ENCODE peak calls at places on chromosomes 3 and 15, in nine cellular contexts. One of them, this sample, is unnamed.

GRCh38 chr15:53987480-53987879 is 9.2 kb downstream of the UNC13C start:
- DNase-seq in astrocyte of the spinal cord: no peak
- DNase-seq in left ventricle myocardium inferior: no peak
- DNase-seq in WTC11: no peak
- DNase-seq in GM13977: no peak
- DNase-seq in psoas muscle: no peak
- DNase-seq in WERI-Rb-1: no peak
- DNase-seq in mesothelial cell of epicardium: no peak
- DNase-seq in hepatocyte: no peak
- DNase-seq in this sample: no peak

GRCh38 chr15:75725021-75725718 is 12.5 kb upstream of the CSPG4 start:
- DNase-seq in astrocyte of the spinal cord: no peak
- DNase-seq in left ventricle myocardium inferior: no peak
- DNase-seq in WTC11: no peak
- DNase-seq in GM13977: peak
- DNase-seq in psoas muscle: no peak
- DNase-seq in WERI-Rb-1: no peak
- DNase-seq in mesothelial cell of epicardium: no peak
- DNase-seq in hepatocyte: no peak
- DNase-seq in this sample: peak

GRCh38 chr3:107543666-107544065 is 20.9 kb downstream of the BBX start:
- DNase-seq in astrocyte of the spinal cord: no peak
- DNase-seq in left ventricle myocardium inferior: no peak
- DNase-seq in WTC11: no peak
- DNase-seq in GM13977: no peak
- DNase-seq in psoas muscle: no peak
- DNase-seq in WERI-Rb-1: peak
- DNase-seq in mesothelial cell of epicardium: no peak
- DNase-seq in hepatocyte: no peak
- DNase-seq in this sample: no peak

GRCh38 chr15:94312946-94313345 is 81.6 kb downstream of the MCTP2 start:
- DNase-seq in astrocyte of the spinal cord: peak
- DNase-seq in left ventricle myocardium inferior: no peak
- DNase-seq in WTC11: no peak
- DNase-seq in GM13977: no peak
- DNase-seq in psoas muscle: no peak
- DNase-seq in WERI-Rb-1: no peak
- DNase-seq in mesothelial cell of epicardium: no peak
- DNase-seq in hepatocyte: no peak
- DNase-seq in this sample: no peak

GRCh38 chr15:101660005-101660404 is 7.8 kb upstream of the TM2D3 start:
- DNase-seq in astrocyte of the spinal cord: no peak
- DNase-seq in left ventricle myocardium inferior: no peak
- DNase-seq in WTC11: no peak
- DNase-seq in GM13977: no peak
- DNase-seq in psoas muscle: no peak
- DNase-seq in WERI-Rb-1: no peak
- DNase-seq in mesothelial cell of epicardium: no peak
- DNase-seq in hepatocyte: no peak
- DNase-seq in this sample: no peak

GRCh38 chr3:69080233-69080644 is at the start of gene UBA3:
- DNase-seq in astrocyte of the spinal cord: peak
- DNase-seq in left ventricle myocardium inferior: peak
- DNase-seq in WTC11: peak
- DNase-seq in GM13977: peak
- DNase-seq in psoas muscle: peak
- DNase-seq in WERI-Rb-1: peak
- DNase-seq in mesothelial cell of epicardium: peak
- DNase-seq in hepatocyte: peak
- DNase-seq in this sample: peak

GRCh38 chr3:7953449-7954015 is 548.1 kb upstream of the LMCD1 start:
- DNase-seq in astrocyte of the spinal cord: no peak
- DNase-seq in left ventricle myocardium inferior: no peak
- DNase-seq in WTC11: no peak
- DNase-seq in GM13977: no peak
- DNase-seq in psoas muscle: no peak
- DNase-seq in WERI-Rb-1: no peak
- DNase-seq in mesothelial cell of epicardium: no peak
- DNase-seq in hepatocyte: no peak
- DNase-seq in this sample: no peak

GRCh38 chr3:107675233-107675900 is 152.6 kb downstream of the BBX start:
- DNase-seq in astrocyte of the spinal cord: no peak
- DNase-seq in left ventricle myocardium inferior: no peak
- DNase-seq in WTC11: no peak
- DNase-seq in GM13977: no peak
- DNase-seq in psoas muscle: no peak
- DNase-seq in WERI-Rb-1: no peak
- DNase-seq in mesothelial cell of epicardium: no peak
- DNase-seq in hepatocyte: no peak
- DNase-seq in this sample: no peak

GRCh38 chr15:45126535-45127158 is 3.0 kb downstream of the DUOXA1 start:
- DNase-seq in astrocyte of the spinal cord: no peak
- DNase-seq in left ventricle myocardium inferior: no peak
- DNase-seq in WTC11: no peak
- DNase-seq in GM13977: no peak
- DNase-seq in psoas muscle: no peak
- DNase-seq in WERI-Rb-1: peak
- DNase-seq in mesothelial cell of epicardium: no peak
- DNase-seq in hepatocyte: no peak
- DNase-seq in this sample: no peak

GRCh38 chr15:24862726-24863521 is 91.9 kb upstream of the SNRPN start:
- DNase-seq in astrocyte of the spinal cord: peak
- DNase-seq in left ventricle myocardium inferior: no peak
- DNase-seq in WTC11: no peak
- DNase-seq in GM13977: no peak
- DNase-seq in psoas muscle: no peak
- DNase-seq in WERI-Rb-1: no peak
- DNase-seq in mesothelial cell of epicardium: no peak
- DNase-seq in hepatocyte: no peak
- DNase-seq in this sample: no peak

GRCh38 chr3:186107148-186108105 is 1.5 kb downstream of the ETV5 start:
- DNase-seq in astrocyte of the spinal cord: peak
- DNase-seq in left ventricle myocardium inferior: peak
- DNase-seq in WTC11: peak
- DNase-seq in GM13977: peak
- DNase-seq in psoas muscle: peak
- DNase-seq in WERI-Rb-1: peak
- DNase-seq in mesothelial cell of epicardium: peak
- DNase-seq in hepatocyte: peak
- DNase-seq in this sample: peak

GRCh38 chr3:14525685-14526631 is 14.2 kb downstream of the GRIP2 start:
- DNase-seq in astrocyte of the spinal cord: no peak
- DNase-seq in left ventricle myocardium inferior: no peak
- DNase-seq in WTC11: no peak
- DNase-seq in GM13977: no peak
- DNase-seq in psoas muscle: no peak
- DNase-seq in WERI-Rb-1: no peak
- DNase-seq in mesothelial cell of epicardium: no peak
- DNase-seq in hepatocyte: peak
- DNase-seq in this sample: no peak

GRCh38 chr3:14664170-14664569 is 10.8 kb upstream of the C3orf20 start:
- DNase-seq in astrocyte of the spinal cord: no peak
- DNase-seq in left ventricle myocardium inferior: no peak
- DNase-seq in WTC11: no peak
- DNase-seq in GM13977: no peak
- DNase-seq in psoas muscle: no peak
- DNase-seq in WERI-Rb-1: no peak
- DNase-seq in mesothelial cell of epicardium: no peak
- DNase-seq in hepatocyte: no peak
- DNase-seq in this sample: no peak

GRCh38 chr3:133487920-133488540 is 85.5 kb upstream of the CDV3 start:
- DNase-seq in astrocyte of the spinal cord: no peak
- DNase-seq in left ventricle myocardium inferior: no peak
- DNase-seq in WTC11: peak
- DNase-seq in GM13977: no peak
- DNase-seq in psoas muscle: no peak
- DNase-seq in WERI-Rb-1: peak
- DNase-seq in mesothelial cell of epicardium: no peak
- DNase-seq in hepatocyte: peak
- DNase-seq in this sample: no peak

GRCh38 chr15:99436472-99437314 is 129.1 kb upstream of the MEF2A start:
- DNase-seq in astrocyte of the spinal cord: no peak
- DNase-seq in left ventricle myocardium inferior: no peak
- DNase-seq in WTC11: no peak
- DNase-seq in GM13977: no peak
- DNase-seq in psoas muscle: no peak
- DNase-seq in WERI-Rb-1: peak
- DNase-seq in mesothelial cell of epicardium: peak
- DNase-seq in hepatocyte: no peak
- DNase-seq in this sample: no peak

GRCh38 chr15:39934415-39935044 is 615 bp downstream of the EIF2AK4 start:
- DNase-seq in astrocyte of the spinal cord: peak
- DNase-seq in left ventricle myocardium inferior: no peak
- DNase-seq in WTC11: no peak
- DNase-seq in GM13977: no peak
- DNase-seq in psoas muscle: no peak
- DNase-seq in WERI-Rb-1: no peak
- DNase-seq in mesothelial cell of epicardium: no peak
- DNase-seq in hepatocyte: no peak
- DNase-seq in this sample: no peak

GRCh38 chr3:105527538-105527937 is 160.8 kb downstream of the ALCAM start:
- DNase-seq in astrocyte of the spinal cord: no peak
- DNase-seq in left ventricle myocardium inferior: no peak
- DNase-seq in WTC11: no peak
- DNase-seq in GM13977: no peak
- DNase-seq in psoas muscle: no peak
- DNase-seq in WERI-Rb-1: no peak
- DNase-seq in mesothelial cell of epicardium: no peak
- DNase-seq in hepatocyte: no peak
- DNase-seq in this sample: no peak

GRCh38 chr15:48722764-48723661 is 77.5 kb upstream of the FBN1 start:
- DNase-seq in astrocyte of the spinal cord: peak
- DNase-seq in left ventricle myocardium inferior: no peak
- DNase-seq in WTC11: no peak
- DNase-seq in GM13977: no peak
- DNase-seq in psoas muscle: no peak
- DNase-seq in WERI-Rb-1: no peak
- DNase-seq in mesothelial cell of epicardium: no peak
- DNase-seq in hepatocyte: no peak
- DNase-seq in this sample: no peak

DNA sequence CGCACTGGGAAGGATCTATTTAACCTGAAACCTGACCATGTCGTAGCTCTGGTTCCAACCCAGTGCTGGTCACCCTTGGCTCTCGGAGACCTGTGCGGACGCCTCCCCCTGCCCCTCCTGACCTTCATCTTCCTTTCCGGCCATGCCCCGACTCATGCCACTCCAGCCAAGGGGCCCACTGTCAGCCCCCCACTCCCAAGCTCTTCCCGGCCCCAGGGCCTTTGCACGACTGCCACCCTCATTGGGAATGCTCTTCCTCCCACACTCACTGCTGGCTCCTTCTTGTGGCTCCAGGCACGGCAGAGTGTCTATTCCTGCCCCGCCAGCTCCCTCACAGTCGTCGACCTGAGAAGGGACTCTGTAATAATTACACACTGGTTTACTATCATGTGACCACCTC is 9.4 kb upstream of the IQSEC1 start:
- DNase-seq in astrocyte of the spinal cord: no peak
- DNase-seq in left ventricle myocardium inferior: no peak
- DNase-seq in WTC11: no peak
- DNase-seq in GM13977: no peak
- DNase-seq in psoas muscle: no peak
- DNase-seq in WERI-Rb-1: no peak
- DNase-seq in mesothelial cell of epicardium: no peak
- DNase-seq in hepatocyte: no peak
- DNase-seq in this sample: no peak
- TF ChIP-seq CTCF in astrocyte of the spinal cord: no peak
- TF ChIP-seq CTCF in left ventricle myocardium inferior: no peak
- TF ChIP-seq CTCF in WTC11: no peak
- TF ChIP-seq CTCF in GM13977: no peak
- TF ChIP-seq CTCF in psoas muscle: no peak
- TF ChIP-seq CTCF in WERI-Rb-1: no peak
- TF ChIP-seq CTCF in mesothelial cell of epicardium: no peak
- TF ChIP-seq CTCF in hepatocyte: no peak
- TF ChIP-seq CTCF in this sample: no peak

DNA sequence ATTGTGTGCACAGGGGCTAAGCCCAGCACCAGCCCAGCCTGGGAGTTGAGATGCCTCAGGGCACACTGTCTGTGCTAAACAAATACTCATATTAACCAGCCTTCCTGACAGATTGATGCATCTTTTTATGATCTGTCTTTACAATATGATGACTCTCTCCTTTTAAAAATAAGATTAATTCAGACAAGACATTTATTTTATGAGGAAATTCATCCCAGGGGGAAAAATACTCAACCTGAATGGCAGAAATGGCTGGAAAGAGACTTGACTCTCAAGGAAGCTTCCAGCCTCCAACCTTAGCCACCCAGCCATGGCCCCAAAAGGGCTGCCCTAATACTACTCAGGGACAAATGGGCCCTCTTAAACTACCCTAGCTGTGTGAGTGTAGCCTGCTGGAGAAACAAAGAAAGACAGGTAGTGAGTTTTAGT is 46.9 kb downstream of the NOX5 start:
- DNase-seq in astrocyte of the spinal cord: no peak
- DNase-seq in left ventricle myocardium inferior: no peak
- DNase-seq in WTC11: no peak
- DNase-seq in GM13977: no peak
- DNase-seq in psoas muscle: no peak
- DNase-seq in WERI-Rb-1: no peak
- DNase-seq in mesothelial cell of epicardium: no peak
- DNase-seq in hepatocyte: no peak
- DNase-seq in this sample: no peak
- TF ChIP-seq CTCF in astrocyte of the spinal cord: no peak
- TF ChIP-seq CTCF in left ventricle myocardium inferior: no peak
- TF ChIP-seq CTCF in WTC11: no peak
- TF ChIP-seq CTCF in GM13977: no peak
- TF ChIP-seq CTCF in psoas muscle: no peak
- TF ChIP-seq CTCF in WERI-Rb-1: no peak
- TF ChIP-seq CTCF in mesothelial cell of epicardium: peak
- TF ChIP-seq CTCF in hepatocyte: no peak
- TF ChIP-seq CTCF in this sample: no peak

DNA sequence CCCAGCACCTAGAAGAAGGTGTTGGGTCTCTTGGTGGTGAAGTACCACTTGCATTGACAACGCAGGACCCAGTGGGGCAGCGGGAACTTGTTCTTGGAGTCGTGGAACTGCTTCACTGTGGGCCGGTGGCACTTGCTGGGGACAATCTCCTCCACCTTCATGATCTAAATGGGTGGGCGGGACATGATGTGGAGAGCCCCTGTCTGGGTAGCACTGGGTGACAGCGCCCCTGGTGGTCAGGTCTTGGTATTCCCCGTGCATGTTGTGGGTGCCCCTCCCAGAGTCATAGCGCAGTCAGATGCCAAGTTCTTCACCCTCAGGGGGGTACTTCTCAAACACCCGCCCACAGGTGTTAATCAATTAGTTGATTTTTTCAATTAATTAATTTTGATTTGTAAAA is 60.2 kb downstream of the AGBL1 start:
- DNase-seq in astrocyte of the spinal cord: no peak
- DNase-seq in left ventricle myocardium inferior: no peak
- DNase-seq in WTC11: peak
- DNase-seq in GM13977: no peak
- DNase-seq in psoas muscle: no peak
- DNase-seq in WERI-Rb-1: peak
- DNase-seq in mesothelial cell of epicardium: no peak
- DNase-seq in hepatocyte: no peak
- DNase-seq in this sample: no peak
- TF ChIP-seq CTCF in astrocyte of the spinal cord: peak
- TF ChIP-seq CTCF in left ventricle myocardium inferior: no peak
- TF ChIP-seq CTCF in WTC11: peak
- TF ChIP-seq CTCF in GM13977: peak
- TF ChIP-seq CTCF in psoas muscle: peak
- TF ChIP-seq CTCF in WERI-Rb-1: peak
- TF ChIP-seq CTCF in mesothelial cell of epicardium: no peak
- TF ChIP-seq CTCF in hepatocyte: peak
- TF ChIP-seq CTCF in this sample: no peak

GRCh38 chr15:26838742-26839460 is 28.0 kb upstream of the GABRA5 start:
- DNase-seq in astrocyte of the spinal cord: no peak
- DNase-seq in left ventricle myocardium inferior: no peak
- DNase-seq in WTC11: peak
- DNase-seq in GM13977: no peak
- DNase-seq in psoas muscle: no peak
- DNase-seq in WERI-Rb-1: peak
- DNase-seq in mesothelial cell of epicardium: no peak
- DNase-seq in hepatocyte: peak
- DNase-seq in this sample: no peak
- TF ChIP-seq CTCF in astrocyte of the spinal cord: peak
- TF ChIP-seq CTCF in left ventricle myocardium inferior: peak
- TF ChIP-seq CTCF in WTC11: peak
- TF ChIP-seq CTCF in GM13977: peak
- TF ChIP-seq CTCF in psoas muscle: no peak
- TF ChIP-seq CTCF in WERI-Rb-1: peak
- TF ChIP-seq CTCF in mesothelial cell of epicardium: peak
- TF ChIP-seq CTCF in hepatocyte: peak
- TF ChIP-seq CTCF in this sample: no peak